ENCODE peak calls at places on chromosomes 2 and 18, in seven cellular contexts. R is CD8-positive, alpha-beta memory T cell; L is psoas muscle; V is mesendoderm; I is trophoblast cell; S is body of pancreas; J is Peyer's patch. T is an unnamed sample.
A peak's percentile ranks its signal among the peaks of the same experiment; 100 is the strongest.

GRCh38 chr18:50956116-50956515 is 11.7 kb upstream of the ELAC1 start:
- DNase-seq in R (no peak), L (no peak), V (no peak), I (peak; percentile 55), S (no peak), J (no peak), T (no peak)

GRCh38 chr2:211829725-211830124 is 708.9 kb downstream of the ERBB4 start:
- DNase-seq in R (no peak), L (no peak), V (no peak), I (no peak), S (no peak), J (no peak), T (no peak)

GRCh38 chr2:237566401-237567235 is at the start of gene PRLH:
- DNase-seq in R (no peak), L (no peak), V (no peak), I (no peak), S (no peak), J (peak; percentile 45), T (no peak)

GRCh38 chr2:111119004-111119846 is 1.5 kb upstream of the BCL2L11 start:
- DNase-seq in R (peak; percentile 42), L (no peak), V (peak; percentile 28), I (no peak), S (peak; percentile 4), J (peak; percentile 72), T (no peak)

GRCh38 chr18:74146756-74147155 is 878 bp downstream of the FBXO15 start:
- DNase-seq in R (no peak), L (no peak), V (no peak), I (peak; percentile 69), S (no peak), J (no peak), T (peak; percentile 67)

GRCh38 chr2:118291481-118291880 is 203.2 kb downstream of the INSIG2 start:
- DNase-seq in R (no peak), L (no peak), V (no peak), I (no peak), S (no peak), J (no peak), T (no peak)

GRCh38 chr2:111106720-111107119 is 14.0 kb upstream of the BCL2L11 start:
- DNase-seq in R (no peak), L (no peak), V (no peak), I (no peak), S (no peak), J (no peak), T (no peak)

GRCh38 chr2:6578417-6578816 is 287.3 kb downstream of the CMPK2 start:
- DNase-seq in R (no peak), L (no peak), V (no peak), I (no peak), S (no peak), J (no peak), T (no peak)

GRCh38 chr2:237096201-237096600 is 10.5 kb downstream of the COPS8 start:
- DNase-seq in R (no peak), L (no peak), V (no peak), I (no peak), S (no peak), J (no peak), T (no peak)

GRCh38 chr2:12761109-12761508 is 44.4 kb downstream of the TRIB2 start:
- DNase-seq in R (no peak), L (no peak), V (no peak), I (no peak), S (no peak), J (no peak), T (no peak)

GRCh38 chr2:74425523-74425922 is 4.0 kb downstream of the WDR54 start:
- DNase-seq in R (no peak), L (no peak), V (no peak), I (peak; percentile 91), S (no peak), J (no peak), T (no peak)

GRCh38 chr2:74424995-74425406 is 3.5 kb downstream of the WDR54 start:
- DNase-seq in R (no peak), L (no peak), V (no peak), I (no peak), S (no peak), J (no peak), T (no peak)

GRCh38 chr2:74427551-74427950 is 6.0 kb downstream of the WDR54 start:
- DNase-seq in R (no peak), L (no peak), V (peak; percentile 72), I (no peak), S (no peak), J (no peak), T (no peak)

GRCh38 chr2:74424139-74424992 is 2.8 kb downstream of the WDR54 start:
- DNase-seq in R (no peak), L (no peak), V (peak; percentile 64), I (peak; percentile 64), S (no peak), J (no peak), T (no peak)

DNA sequence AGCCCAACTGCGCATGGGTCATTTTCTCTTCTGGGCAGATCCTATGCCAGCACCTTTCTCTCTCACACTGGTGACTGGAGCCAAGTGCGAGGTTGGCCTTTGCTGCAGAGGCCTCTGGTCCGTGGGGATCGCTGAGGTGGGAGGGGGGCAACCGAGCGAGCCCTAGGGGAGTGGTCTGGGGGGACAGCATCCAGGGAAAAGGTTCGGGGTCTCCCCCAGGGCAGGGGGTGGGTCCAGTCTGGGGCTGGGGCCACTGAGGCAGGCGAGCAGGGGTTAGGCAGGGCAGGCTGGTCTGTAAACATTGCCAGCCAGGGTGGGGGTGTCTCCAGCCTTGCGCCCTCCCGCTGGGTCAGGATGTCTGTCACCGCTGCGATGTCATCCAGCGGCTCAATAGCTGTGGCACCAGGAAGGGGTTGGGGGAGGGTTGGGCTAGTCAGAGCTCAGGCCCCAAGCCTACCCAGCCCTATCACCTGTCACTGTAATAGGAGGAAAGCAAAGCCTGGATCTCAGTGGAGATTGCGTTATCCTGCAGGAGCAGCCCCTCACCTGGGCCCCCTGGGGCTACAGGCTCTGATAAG is 4.7 kb downstream of the WDR54 start:
- DNase-seq in R (no peak), L (no peak), V (peak; percentile 87), I (no peak), S (no peak), J (no peak), T (no peak)
- H3K36me3 ChIP-seq in R (no peaks in the 10 kb centered on the region), L (peaks cover 32% of the 10 kb centered on the region), V (peaks cover 7% of the 10 kb centered on the region), I (peaks cover 53% of the 10 kb centered on the region), S (peaks cover 18% of the 10 kb centered on the region), J (no peaks in the 10 kb centered on the region), T (peaks cover 28% of the 10 kb centered on the region)

GRCh38 chr18:7023581-7023980 is 94.0 kb downstream of the LAMA1 start:
- DNase-seq in R (no peak), L (no peak), V (no peak), I (peak; percentile 79), S (no peak), J (no peak), T (no peak)

GRCh38 chr18:7032537-7032936 is 85.1 kb downstream of the LAMA1 start:
- DNase-seq in R (no peak), L (no peak), V (no peak), I (no peak), S (no peak), J (no peak), T (no peak)

GRCh38 chr18:7025194-7025593 is 92.4 kb downstream of the LAMA1 start:
- DNase-seq in R (no peak), L (no peak), V (no peak), I (no peak), S (no peak), J (no peak), T (no peak)

DNA sequence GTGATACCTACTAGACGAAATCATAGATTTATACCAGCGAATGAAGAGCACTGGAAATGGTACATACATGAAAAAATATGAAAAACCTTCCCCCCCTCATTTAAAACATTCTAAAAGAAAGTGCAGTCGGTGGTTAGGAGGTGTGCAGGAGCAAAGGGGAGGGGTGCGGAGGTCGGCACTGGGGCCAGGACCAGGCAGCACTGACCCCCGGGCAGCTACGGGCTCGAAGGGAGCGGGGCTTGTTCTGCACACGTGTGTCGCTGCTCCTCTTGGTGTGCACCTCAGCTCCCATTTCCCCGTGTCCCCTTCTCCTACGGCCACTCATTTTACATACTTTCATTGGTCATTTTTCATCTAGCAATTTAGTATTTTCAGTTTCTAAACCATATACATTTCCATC is 89.0 kb downstream of the LAMA1 start:
- DNase-seq in R (no peak), L (no peak), V (no peak), I (no peak), S (no peak), J (no peak), T (no peak)
- H3K36me3 ChIP-seq in R (no peaks in the 10 kb centered on the region), L (no peaks in the 10 kb centered on the region), V (peaks cover 6% of the 10 kb centered on the region), I (peaks cover 26% of the 10 kb centered on the region), S (no peaks in the 10 kb centered on the region), J (no peaks in the 10 kb centered on the region), T (no peaks in the 10 kb centered on the region)

GRCh38 chr2:20429528-20429927 is 17.3 kb upstream of the RHOB start:
- DNase-seq in R (no peak), L (no peak), V (no peak), I (no peak), S (peak; percentile 61), J (no peak), T (no peak)
- H3K36me3 ChIP-seq in R (no peaks in the 10 kb centered on the region), L (no peaks in the 10 kb centered on the region), V (no peaks in the 10 kb centered on the region), I (no peaks in the 10 kb centered on the region), S (no peaks in the 10 kb centered on the region), J (no peaks in the 10 kb centered on the region), T (no peaks in the 10 kb centered on the region)

GRCh38 chr2:190932524-190932923 is 51.9 kb downstream of the GLS start:
- DNase-seq in R (no peak), L (no peak), V (no peak), I (no peak), S (no peak), J (no peak), T (no peak)

GRCh38 chr2:190930411-190930810 is 49.8 kb downstream of the GLS start:
- DNase-seq in R (no peak), L (no peak), V (no peak), I (no peak), S (no peak), J (no peak), T (no peak)

GRCh38 chr2:190929919-190930318 is 49.3 kb downstream of the GLS start:
- DNase-seq in R (no peak), L (no peak), V (no peak), I (no peak), S (no peak), J (no peak), T (no peak)

GRCh38 chr2:190922411-190922810 is 41.8 kb downstream of the GLS start:
- DNase-seq in R (no peak), L (no peak), V (peak; percentile 74), I (peak; percentile 72), S (no peak), J (no peak), T (no peak)

DNA sequence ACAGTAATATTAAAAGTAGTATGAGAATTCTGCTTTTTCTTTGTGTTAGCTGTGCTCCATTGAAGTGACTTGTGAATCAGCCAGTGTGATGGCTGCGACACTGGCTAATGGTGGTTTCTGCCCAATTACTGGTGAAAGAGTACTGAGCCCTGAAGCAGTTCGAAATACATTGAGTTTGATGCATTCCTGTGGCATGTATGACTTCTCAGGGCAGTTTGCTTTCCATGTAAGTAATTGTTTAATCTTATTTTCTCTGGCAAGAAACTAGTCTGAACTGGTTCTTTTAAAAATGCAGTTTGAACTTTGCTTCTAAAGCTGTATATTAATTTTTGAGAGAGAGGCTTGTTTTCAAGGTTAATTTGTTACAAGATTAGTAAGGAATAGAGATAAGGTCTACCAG is 46.6 kb downstream of the GLS start:
- DNase-seq in R (no peak), L (no peak), V (no peak), I (peak; percentile 59), S (no peak), J (no peak), T (peak; percentile 78)
- H3K36me3 ChIP-seq in R (peaks cover 50% of the 10 kb centered on the region), L (peaks cover 98% of the 10 kb centered on the region), V (no peaks in the 10 kb centered on the region), I (peaks cover 18% of the 10 kb centered on the region), S (no peaks in the 10 kb centered on the region), J (no peaks in the 10 kb centered on the region), T (peaks cover 96% of the 10 kb centered on the region)